ENCODE peak calls at places on chromosomes 2 and 18, in ten cellular contexts. One of them, this sample, is unnamed.

GRCh38 chr2:9251154-9252001 is 44.8 kb downstream of the ASAP2 start:
- DNase-seq in stomach: peak
- DNase-seq in GM23248: peak
- DNase-seq in HepG2: no peak
- DNase-seq in left lung: no peak
- DNase-seq in CD4-positive, alpha-beta T cell: no peak
- DNase-seq in hepatocyte: peak
- DNase-seq in suprapubic skin: peak
- DNase-seq in psoas muscle: peak
- DNase-seq in tibial nerve: no peak
- DNase-seq in this sample: no peak

GRCh38 chr2:63364866-63365265 is 223.4 kb downstream of the WDPCP start:
- DNase-seq in HepG2: peak
- DNase-seq in tibial nerve: no peak
- DNase-seq in CD4-positive, alpha-beta T cell: no peak
- DNase-seq in hepatocyte: peak
- DNase-seq in suprapubic skin: no peak
- DNase-seq in psoas muscle: no peak
- DNase-seq in left lung: no peak
- DNase-seq in stomach: no peak
- DNase-seq in GM23248: no peak
- DNase-seq in this sample: no peak

GRCh38 chr2:237222178-237222577 is 136.5 kb downstream of the COPS8 start:
- DNase-seq in left lung: no peak
- DNase-seq in hepatocyte: no peak
- DNase-seq in tibial nerve: no peak
- DNase-seq in stomach: no peak
- DNase-seq in psoas muscle: peak
- DNase-seq in GM23248: peak
- DNase-seq in HepG2: no peak
- DNase-seq in suprapubic skin: no peak
- DNase-seq in CD4-positive, alpha-beta T cell: no peak
- DNase-seq in this sample: no peak

GRCh38 chr18:50143295-50143694 is 51.7 kb downstream of the MYO5B start:
- DNase-seq in stomach: no peak
- DNase-seq in tibial nerve: no peak
- DNase-seq in suprapubic skin: no peak
- DNase-seq in psoas muscle: no peak
- DNase-seq in GM23248: no peak
- DNase-seq in CD4-positive, alpha-beta T cell: no peak
- DNase-seq in hepatocyte: no peak
- DNase-seq in HepG2: no peak
- DNase-seq in left lung: no peak
- DNase-seq in this sample: no peak

GRCh38 chr2:44777542-44777941 is 164.0 kb upstream of the SIX3 start:
- DNase-seq in hepatocyte: no peak
- DNase-seq in stomach: no peak
- DNase-seq in tibial nerve: no peak
- DNase-seq in psoas muscle: no peak
- DNase-seq in GM23248: peak
- DNase-seq in left lung: no peak
- DNase-seq in suprapubic skin: no peak
- DNase-seq in CD4-positive, alpha-beta T cell: no peak
- DNase-seq in HepG2: no peak
- DNase-seq in this sample: no peak

GRCh38 chr18:68984342-68984741 is 186.5 kb downstream of the CCDC102B start:
- DNase-seq in GM23248: peak
- DNase-seq in stomach: no peak
- DNase-seq in HepG2: no peak
- DNase-seq in psoas muscle: no peak
- DNase-seq in CD4-positive, alpha-beta T cell: no peak
- DNase-seq in left lung: no peak
- DNase-seq in suprapubic skin: no peak
- DNase-seq in hepatocyte: no peak
- DNase-seq in tibial nerve: no peak
- DNase-seq in this sample: no peak

GRCh38 chr2:238274152-238274865 is 14.1 kb downstream of the PER2 start:
- DNase-seq in psoas muscle: peak
- DNase-seq in left lung: no peak
- DNase-seq in hepatocyte: peak
- DNase-seq in CD4-positive, alpha-beta T cell: no peak
- DNase-seq in suprapubic skin: no peak
- DNase-seq in GM23248: no peak
- DNase-seq in stomach: no peak
- DNase-seq in tibial nerve: no peak
- DNase-seq in HepG2: no peak
- DNase-seq in this sample: no peak

GRCh38 chr2:36322108-36322507 is 33.5 kb upstream of the CRIM1 start:
- DNase-seq in hepatocyte: peak
- DNase-seq in suprapubic skin: no peak
- DNase-seq in psoas muscle: no peak
- DNase-seq in left lung: no peak
- DNase-seq in CD4-positive, alpha-beta T cell: no peak
- DNase-seq in GM23248: peak
- DNase-seq in HepG2: peak
- DNase-seq in stomach: no peak
- DNase-seq in tibial nerve: no peak
- DNase-seq in this sample: no peak

GRCh38 chr2:64862623-64863022 is 126.6 kb upstream of the SLC1A4 start:
- DNase-seq in CD4-positive, alpha-beta T cell: no peak
- DNase-seq in stomach: no peak
- DNase-seq in GM23248: peak
- DNase-seq in hepatocyte: no peak
- DNase-seq in psoas muscle: no peak
- DNase-seq in left lung: no peak
- DNase-seq in tibial nerve: no peak
- DNase-seq in suprapubic skin: no peak
- DNase-seq in HepG2: no peak
- DNase-seq in this sample: no peak

GRCh38 chr2:88765154-88765948 is 73.9 kb downstream of the RPIA start:
- DNase-seq in CD4-positive, alpha-beta T cell: peak
- DNase-seq in tibial nerve: no peak
- DNase-seq in stomach: peak
- DNase-seq in left lung: no peak
- DNase-seq in GM23248: peak
- DNase-seq in HepG2: no peak
- DNase-seq in psoas muscle: peak
- DNase-seq in suprapubic skin: no peak
- DNase-seq in hepatocyte: no peak
- DNase-seq in this sample: no peak

GRCh38 chr2:200300650-200301314 is 5.7 kb upstream of the SPATS2L start:
- DNase-seq in HepG2: no peak
- DNase-seq in left lung: no peak
- DNase-seq in stomach: no peak
- DNase-seq in tibial nerve: no peak
- DNase-seq in GM23248: peak
- DNase-seq in suprapubic skin: no peak
- DNase-seq in CD4-positive, alpha-beta T cell: no peak
- DNase-seq in hepatocyte: peak
- DNase-seq in psoas muscle: no peak
- DNase-seq in this sample: no peak

GRCh38 chr2:1817256-1818127 is 73.2 kb upstream of the PXDN start:
- DNase-seq in stomach: peak
- DNase-seq in tibial nerve: peak
- DNase-seq in psoas muscle: peak
- DNase-seq in HepG2: peak
- DNase-seq in GM23248: peak
- DNase-seq in hepatocyte: peak
- DNase-seq in suprapubic skin: peak
- DNase-seq in CD4-positive, alpha-beta T cell: peak
- DNase-seq in left lung: peak
- DNase-seq in this sample: peak

GRCh38 chr2:28352104-28352503 is 40.6 kb upstream of the FOSL2 start:
- DNase-seq in psoas muscle: peak
- DNase-seq in GM23248: no peak
- DNase-seq in tibial nerve: no peak
- DNase-seq in HepG2: no peak
- DNase-seq in suprapubic skin: no peak
- DNase-seq in stomach: no peak
- DNase-seq in left lung: peak
- DNase-seq in hepatocyte: no peak
- DNase-seq in CD4-positive, alpha-beta T cell: no peak
- DNase-seq in this sample: no peak

GRCh38 chr2:231570903-231571302 is 21.8 kb upstream of the TEX44 start:
- DNase-seq in GM23248: no peak
- DNase-seq in suprapubic skin: no peak
- DNase-seq in psoas muscle: no peak
- DNase-seq in stomach: no peak
- DNase-seq in tibial nerve: no peak
- DNase-seq in hepatocyte: no peak
- DNase-seq in left lung: no peak
- DNase-seq in HepG2: no peak
- DNase-seq in CD4-positive, alpha-beta T cell: no peak
- DNase-seq in this sample: no peak

GRCh38 chr2:23138686-23139085 is 246.3 kb upstream of the KLHL29 start:
- DNase-seq in HepG2: no peak
- DNase-seq in suprapubic skin: no peak
- DNase-seq in left lung: no peak
- DNase-seq in GM23248: no peak
- DNase-seq in hepatocyte: no peak
- DNase-seq in CD4-positive, alpha-beta T cell: no peak
- DNase-seq in psoas muscle: no peak
- DNase-seq in tibial nerve: no peak
- DNase-seq in stomach: no peak
- DNase-seq in this sample: no peak

GRCh38 chr2:23464156-23464555 is 79.2 kb downstream of the KLHL29 start:
- DNase-seq in left lung: no peak
- DNase-seq in stomach: no peak
- DNase-seq in HepG2: no peak
- DNase-seq in tibial nerve: no peak
- DNase-seq in psoas muscle: no peak
- DNase-seq in GM23248: no peak
- DNase-seq in CD4-positive, alpha-beta T cell: no peak
- DNase-seq in hepatocyte: no peak
- DNase-seq in suprapubic skin: peak
- DNase-seq in this sample: no peak

DNA sequence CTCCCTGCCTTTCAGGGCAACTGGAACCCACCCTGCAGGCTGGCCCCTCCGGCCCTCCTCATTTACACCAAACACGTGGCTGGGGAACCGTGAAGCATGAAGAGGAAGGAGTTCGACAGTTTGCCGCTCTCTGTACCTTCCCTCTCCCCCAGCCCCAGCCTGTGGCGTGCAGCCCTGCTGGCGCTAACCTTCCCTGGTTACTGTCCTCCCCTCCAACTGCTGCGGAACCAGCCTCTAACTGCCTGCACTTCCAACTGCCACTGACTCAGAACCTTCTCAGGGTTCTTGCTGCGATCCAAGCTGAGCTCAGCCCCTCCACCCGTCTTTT is 19.2 kb upstream of the GNAL start:
- DNase-seq in CD4-positive, alpha-beta T cell: no peak
- DNase-seq in suprapubic skin: no peak
- DNase-seq in HepG2: no peak
- DNase-seq in GM23248: no peak
- DNase-seq in left lung: no peak
- DNase-seq in hepatocyte: no peak
- DNase-seq in psoas muscle: no peak
- DNase-seq in stomach: no peak
- DNase-seq in tibial nerve: no peak
- DNase-seq in this sample: no peak
- H3K27ac ChIP-seq in CD4-positive, alpha-beta T cell: no peak
- H3K27ac ChIP-seq in suprapubic skin: no peak
- H3K27ac ChIP-seq in HepG2: no peak
- H3K27ac ChIP-seq in GM23248: no peak
- H3K27ac ChIP-seq in left lung: no peak
- H3K27ac ChIP-seq in hepatocyte: no peak
- H3K27ac ChIP-seq in psoas muscle: no peak
- H3K27ac ChIP-seq in stomach: no peak
- H3K27ac ChIP-seq in tibial nerve: no peak
- H3K27ac ChIP-seq in this sample: no peak

DNA sequence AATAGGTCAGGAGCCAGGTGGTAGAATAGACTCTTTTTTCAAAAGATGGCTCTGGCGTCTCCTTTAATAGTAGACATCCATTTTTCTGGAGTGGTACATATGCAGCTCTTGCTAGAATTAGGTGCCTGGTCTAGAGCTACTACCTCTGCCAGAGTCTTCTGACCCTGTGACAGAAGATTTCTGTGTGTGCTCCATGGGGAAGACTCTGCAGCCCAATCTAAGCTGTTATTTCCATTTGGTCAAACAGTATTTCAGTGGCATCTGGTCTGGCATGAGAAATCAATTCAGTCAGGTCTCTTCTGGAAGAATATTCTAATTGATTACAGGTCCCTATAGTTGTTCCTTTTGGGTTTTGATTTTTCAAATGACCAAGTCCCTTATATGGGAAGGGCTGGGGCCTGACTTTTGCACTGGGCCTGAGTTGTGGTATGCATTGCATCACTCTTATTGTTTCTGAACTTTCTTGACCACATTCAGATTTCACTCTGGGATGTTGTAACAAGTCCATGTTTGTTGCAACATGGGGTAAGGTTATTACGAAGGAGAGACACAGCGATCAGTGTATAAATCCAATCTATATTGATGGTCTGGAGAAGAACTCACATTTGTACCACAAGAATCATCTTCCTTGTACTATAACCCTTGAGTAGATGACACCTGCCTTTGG is 12.1 kb downstream of the MXD1 start:
- DNase-seq in left lung: no peak
- DNase-seq in suprapubic skin: no peak
- DNase-seq in psoas muscle: no peak
- DNase-seq in hepatocyte: no peak
- DNase-seq in HepG2: peak
- DNase-seq in GM23248: peak
- DNase-seq in stomach: no peak
- DNase-seq in CD4-positive, alpha-beta T cell: no peak
- DNase-seq in tibial nerve: no peak
- DNase-seq in this sample: no peak
- H3K27ac ChIP-seq in left lung: no peak
- H3K27ac ChIP-seq in suprapubic skin: no peak
- H3K27ac ChIP-seq in psoas muscle: no peak
- H3K27ac ChIP-seq in hepatocyte: peak
- H3K27ac ChIP-seq in HepG2: peak
- H3K27ac ChIP-seq in GM23248: no peak
- H3K27ac ChIP-seq in stomach: no peak
- H3K27ac ChIP-seq in CD4-positive, alpha-beta T cell: no peak
- H3K27ac ChIP-seq in tibial nerve: no peak
- H3K27ac ChIP-seq in this sample: no peak

GRCh38 chr18:29172151-29173015 is 995.5 kb upstream of the CDH2 start:
- DNase-seq in stomach: no peak
- DNase-seq in left lung: no peak
- DNase-seq in HepG2: no peak
- DNase-seq in GM23248: peak
- DNase-seq in suprapubic skin: no peak
- DNase-seq in psoas muscle: no peak
- DNase-seq in tibial nerve: no peak
- DNase-seq in CD4-positive, alpha-beta T cell: no peak
- DNase-seq in hepatocyte: no peak
- DNase-seq in this sample: no peak
- H3K27ac ChIP-seq in stomach: no peak
- H3K27ac ChIP-seq in left lung: no peak
- H3K27ac ChIP-seq in HepG2: no peak
- H3K27ac ChIP-seq in GM23248: peak
- H3K27ac ChIP-seq in suprapubic skin: peak
- H3K27ac ChIP-seq in psoas muscle: no peak
- H3K27ac ChIP-seq in tibial nerve: no peak
- H3K27ac ChIP-seq in CD4-positive, alpha-beta T cell: no peak
- H3K27ac ChIP-seq in hepatocyte: no peak
- H3K27ac ChIP-seq in this sample: no peak

DNA sequence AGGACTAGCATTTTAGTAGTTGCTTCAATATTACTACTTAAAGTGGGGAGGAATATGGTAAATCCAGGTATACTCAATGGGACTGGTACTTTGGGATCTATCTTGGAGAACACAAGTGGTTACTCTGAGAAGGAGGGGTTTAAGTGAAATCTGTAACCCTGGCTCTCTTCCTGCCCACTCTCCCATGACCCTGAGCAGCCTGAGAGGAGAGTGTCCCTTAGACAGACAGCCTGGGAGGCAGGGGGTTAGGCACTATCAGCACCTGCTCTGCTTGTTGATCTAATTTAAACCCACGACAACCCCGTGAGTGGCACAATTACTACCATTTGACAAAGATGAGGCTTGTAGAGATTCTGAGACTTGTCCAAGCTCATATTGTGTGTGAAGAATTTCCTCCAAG is 395.5 kb downstream of the ALK start:
- DNase-seq in CD4-positive, alpha-beta T cell: no peak
- DNase-seq in left lung: no peak
- DNase-seq in stomach: no peak
- DNase-seq in suprapubic skin: no peak
- DNase-seq in tibial nerve: no peak
- DNase-seq in GM23248: no peak
- DNase-seq in hepatocyte: no peak
- DNase-seq in psoas muscle: no peak
- DNase-seq in HepG2: no peak
- DNase-seq in this sample: no peak
- H3K27ac ChIP-seq in CD4-positive, alpha-beta T cell: no peak
- H3K27ac ChIP-seq in left lung: no peak
- H3K27ac ChIP-seq in stomach: no peak
- H3K27ac ChIP-seq in suprapubic skin: no peak
- H3K27ac ChIP-seq in tibial nerve: no peak
- H3K27ac ChIP-seq in GM23248: no peak
- H3K27ac ChIP-seq in hepatocyte: no peak
- H3K27ac ChIP-seq in psoas muscle: no peak
- H3K27ac ChIP-seq in HepG2: no peak
- H3K27ac ChIP-seq in this sample: no peak